ENCODE peak calls at places on chromosomes 4 and X, in five cellular contexts. One of them, this sample, is unnamed.

GRCh38 chrX:123884809-123885408 is 25.1 kb downstream of the XIAP start:
- DNase-seq in esophagus squamous epithelium: no peak
- DNase-seq in endodermal cell: no peak
- DNase-seq in naive thymus-derived CD4-positive, alpha-beta T cell: peak
- DNase-seq in PC-3: peak
- DNase-seq in this sample: no peak

GRCh38 chr4:110163327-110164070 is 34.9 kb downstream of the ELOVL6 start:
- DNase-seq in esophagus squamous epithelium: no peak
- DNase-seq in naive thymus-derived CD4-positive, alpha-beta T cell: no peak
- DNase-seq in endodermal cell: no peak
- DNase-seq in PC-3: peak
- DNase-seq in this sample: no peak

GRCh38 chr4:76430519-76431388 is 4.3 kb upstream of the SHROOM3 start:
- DNase-seq in PC-3: peak
- DNase-seq in naive thymus-derived CD4-positive, alpha-beta T cell: no peak
- DNase-seq in endodermal cell: peak
- DNase-seq in esophagus squamous epithelium: no peak
- DNase-seq in this sample: no peak

GRCh38 chr4:106172846-106173245 is 143.2 kb downstream of the TBCK start:
- DNase-seq in PC-3: no peak
- DNase-seq in naive thymus-derived CD4-positive, alpha-beta T cell: no peak
- DNase-seq in endodermal cell: no peak
- DNase-seq in esophagus squamous epithelium: no peak
- DNase-seq in this sample: no peak

GRCh38 chr4:31657859-31658258 is 937.7 kb downstream of the PCDH7 start:
- DNase-seq in endodermal cell: no peak
- DNase-seq in esophagus squamous epithelium: no peak
- DNase-seq in PC-3: peak
- DNase-seq in naive thymus-derived CD4-positive, alpha-beta T cell: no peak
- DNase-seq in this sample: no peak

GRCh38 chr4:92600638-92601037 is 296.9 kb downstream of the GRID2 start:
- DNase-seq in esophagus squamous epithelium: no peak
- DNase-seq in endodermal cell: peak
- DNase-seq in PC-3: peak
- DNase-seq in naive thymus-derived CD4-positive, alpha-beta T cell: no peak
- DNase-seq in this sample: no peak

GRCh38 chrX:34053931-34054330 is 78.2 kb downstream of the FAM47A start:
- DNase-seq in endodermal cell: peak
- DNase-seq in esophagus squamous epithelium: no peak
- DNase-seq in PC-3: no peak
- DNase-seq in naive thymus-derived CD4-positive, alpha-beta T cell: no peak
- DNase-seq in this sample: no peak

GRCh38 chrX:155967653-155968052 is 29.8 kb upstream of the IL9R start:
- DNase-seq in esophagus squamous epithelium: no peak
- DNase-seq in endodermal cell: no peak
- DNase-seq in naive thymus-derived CD4-positive, alpha-beta T cell: no peak
- DNase-seq in PC-3: no peak
- DNase-seq in this sample: no peak

GRCh38 chrX:117215683-117216082 is 752.9 kb upstream of the CT83 start:
- DNase-seq in PC-3: no peak
- DNase-seq in esophagus squamous epithelium: no peak
- DNase-seq in endodermal cell: no peak
- DNase-seq in naive thymus-derived CD4-positive, alpha-beta T cell: no peak
- DNase-seq in this sample: no peak

GRCh38 chr4:184616633-184617471 is 32.4 kb downstream of the CASP3 start:
- DNase-seq in endodermal cell: no peak
- DNase-seq in esophagus squamous epithelium: no peak
- DNase-seq in PC-3: no peak
- DNase-seq in naive thymus-derived CD4-positive, alpha-beta T cell: no peak
- DNase-seq in this sample: no peak

GRCh38 chr4:20474119-20474518 is 222.4 kb downstream of the SLIT2 start:
- DNase-seq in PC-3: peak
- DNase-seq in esophagus squamous epithelium: no peak
- DNase-seq in endodermal cell: no peak
- DNase-seq in naive thymus-derived CD4-positive, alpha-beta T cell: no peak
- DNase-seq in this sample: no peak

GRCh38 chr4:138680251-138680650 is 335.3 kb upstream of the NOCT start:
- DNase-seq in esophagus squamous epithelium: no peak
- DNase-seq in endodermal cell: no peak
- DNase-seq in naive thymus-derived CD4-positive, alpha-beta T cell: no peak
- DNase-seq in PC-3: peak
- DNase-seq in this sample: no peak

GRCh38 chrX:115449742-115450141 is 111.2 kb upstream of the PLS3 start:
- DNase-seq in endodermal cell: no peak
- DNase-seq in naive thymus-derived CD4-positive, alpha-beta T cell: no peak
- DNase-seq in PC-3: no peak
- DNase-seq in esophagus squamous epithelium: no peak
- DNase-seq in this sample: no peak

GRCh38 chr4:162682651-162683050 is 484.0 kb downstream of the NAF1 start:
- DNase-seq in naive thymus-derived CD4-positive, alpha-beta T cell: no peak
- DNase-seq in esophagus squamous epithelium: no peak
- DNase-seq in endodermal cell: no peak
- DNase-seq in PC-3: no peak
- DNase-seq in this sample: no peak

GRCh38 chr4:68904786-68905185 is 46.8 kb downstream of the UGT2A3 start:
- DNase-seq in PC-3: peak
- DNase-seq in esophagus squamous epithelium: no peak
- DNase-seq in endodermal cell: peak
- DNase-seq in naive thymus-derived CD4-positive, alpha-beta T cell: no peak
- DNase-seq in this sample: no peak

GRCh38 chr4:15891312-15891711 is 47.2 kb downstream of the FGFBP1 start:
- DNase-seq in PC-3: no peak
- DNase-seq in naive thymus-derived CD4-positive, alpha-beta T cell: no peak
- DNase-seq in endodermal cell: no peak
- DNase-seq in esophagus squamous epithelium: no peak
- DNase-seq in this sample: no peak

GRCh38 chr4:13860126-13860525 is 232.6 kb upstream of the BOD1L1 start:
- DNase-seq in endodermal cell: peak
- DNase-seq in esophagus squamous epithelium: no peak
- DNase-seq in PC-3: peak
- DNase-seq in naive thymus-derived CD4-positive, alpha-beta T cell: no peak
- DNase-seq in this sample: no peak

GRCh38 chr4:150986085-150986484 is 29.0 kb downstream of the LRBA start:
- DNase-seq in PC-3: no peak
- DNase-seq in naive thymus-derived CD4-positive, alpha-beta T cell: no peak
- DNase-seq in endodermal cell: no peak
- DNase-seq in esophagus squamous epithelium: no peak
- DNase-seq in this sample: no peak

GRCh38 chr4:94304365-94304971 is 38.2 kb downstream of the HPGDS start:
- DNase-seq in esophagus squamous epithelium: no peak
- DNase-seq in PC-3: peak
- DNase-seq in endodermal cell: no peak
- DNase-seq in naive thymus-derived CD4-positive, alpha-beta T cell: peak
- DNase-seq in this sample: no peak

GRCh38 chrX:132615396-132616131 is 126.7 kb upstream of the MBNL3 start:
- DNase-seq in esophagus squamous epithelium: no peak
- DNase-seq in naive thymus-derived CD4-positive, alpha-beta T cell: peak
- DNase-seq in PC-3: peak
- DNase-seq in endodermal cell: peak
- DNase-seq in this sample: no peak

GRCh38 chr4:76305971-76306881 is at the start of gene STBD1:
- DNase-seq in PC-3: peak
- DNase-seq in endodermal cell: peak
- DNase-seq in naive thymus-derived CD4-positive, alpha-beta T cell: peak
- DNase-seq in esophagus squamous epithelium: no peak
- DNase-seq in this sample: peak

GRCh38 chr4:73682508-73682907 is 57.9 kb upstream of the CXCL8 start:
- DNase-seq in endodermal cell: no peak
- DNase-seq in esophagus squamous epithelium: no peak
- DNase-seq in PC-3: peak
- DNase-seq in naive thymus-derived CD4-positive, alpha-beta T cell: no peak
- DNase-seq in this sample: no peak

GRCh38 chr4:24006269-24006668 is 116.4 kb upstream of the PPARGC1A start:
- DNase-seq in naive thymus-derived CD4-positive, alpha-beta T cell: no peak
- DNase-seq in endodermal cell: no peak
- DNase-seq in PC-3: no peak
- DNase-seq in esophagus squamous epithelium: no peak
- DNase-seq in this sample: no peak

GRCh38 chr4:189124149-189124758 is 816.4 kb upstream of the FRG1 start:
- DNase-seq in endodermal cell: peak
- DNase-seq in naive thymus-derived CD4-positive, alpha-beta T cell: no peak
- DNase-seq in PC-3: peak
- DNase-seq in esophagus squamous epithelium: no peak
- DNase-seq in this sample: no peak

GRCh38 chr4:83361416-83362196 is 27.0 kb upstream of the HPSE start:
- DNase-seq in PC-3: no peak
- DNase-seq in naive thymus-derived CD4-positive, alpha-beta T cell: no peak
- DNase-seq in esophagus squamous epithelium: no peak
- DNase-seq in endodermal cell: peak
- DNase-seq in this sample: no peak

DNA sequence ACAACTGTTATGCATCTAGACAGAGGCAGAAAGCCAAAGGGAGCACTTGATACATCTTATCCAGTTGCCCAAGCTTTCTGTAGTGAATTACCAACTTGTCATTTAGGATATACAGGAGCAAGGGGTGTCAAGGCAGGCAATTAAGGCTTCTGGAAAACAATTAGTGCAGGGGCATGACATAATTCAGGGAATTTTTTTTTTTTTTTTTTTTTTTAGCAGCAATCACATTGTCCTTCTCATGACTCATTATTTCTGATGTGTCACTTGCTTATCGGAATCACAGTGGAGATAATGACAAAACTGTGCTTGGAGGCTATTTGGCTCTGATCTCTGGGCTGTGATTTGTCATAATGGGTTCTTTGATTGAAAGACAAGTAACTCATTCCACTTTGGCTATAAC is 259.5 kb downstream of the ARHGAP24 start:
- DNase-seq in PC-3: peak
- DNase-seq in naive thymus-derived CD4-positive, alpha-beta T cell: no peak
- DNase-seq in endodermal cell: no peak
- DNase-seq in esophagus squamous epithelium: no peak
- DNase-seq in this sample: no peak
- H3K27ac ChIP-seq in PC-3: no peak
- H3K27ac ChIP-seq in naive thymus-derived CD4-positive, alpha-beta T cell: no peak
- H3K27ac ChIP-seq in endodermal cell: no peak
- H3K27ac ChIP-seq in esophagus squamous epithelium: no peak
- H3K27ac ChIP-seq in this sample: no peak

DNA sequence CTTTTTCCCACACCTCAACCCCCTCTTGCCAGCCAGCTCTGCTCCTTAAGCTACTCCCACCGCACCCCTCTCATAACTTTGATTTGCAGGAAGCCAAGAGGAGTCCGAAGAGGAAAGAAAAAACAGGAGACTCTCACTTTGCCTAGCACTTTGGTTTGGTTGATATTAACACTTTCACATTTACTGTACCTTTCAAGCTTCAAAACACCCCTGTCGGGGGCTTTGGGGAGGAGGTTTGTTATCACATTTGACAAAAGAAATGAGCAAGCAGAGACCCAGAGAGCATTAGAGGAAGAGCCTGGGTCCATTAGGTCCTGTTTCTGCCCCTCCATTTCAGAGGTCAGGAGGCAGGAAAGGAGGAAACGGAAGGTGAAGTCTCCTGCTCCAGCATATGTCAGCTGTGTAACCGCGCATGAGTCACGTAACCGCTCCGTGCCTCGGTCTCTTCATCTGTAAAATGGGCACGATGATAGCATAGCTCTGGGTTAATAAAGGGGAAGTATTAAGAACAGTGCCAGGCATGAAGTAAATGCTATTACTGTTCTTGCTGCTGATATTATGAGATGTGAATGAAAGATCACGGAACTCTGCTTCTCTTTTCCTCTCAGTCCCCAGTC is 201.9 kb upstream of the BCOR start:
- DNase-seq in esophagus squamous epithelium: no peak
- DNase-seq in PC-3: no peak
- DNase-seq in naive thymus-derived CD4-positive, alpha-beta T cell: no peak
- DNase-seq in endodermal cell: no peak
- DNase-seq in this sample: no peak
- H3K27ac ChIP-seq in esophagus squamous epithelium: no peak
- H3K27ac ChIP-seq in PC-3: no peak
- H3K27ac ChIP-seq in naive thymus-derived CD4-positive, alpha-beta T cell: no peak
- H3K27ac ChIP-seq in endodermal cell: no peak
- H3K27ac ChIP-seq in this sample: no peak

GRCh38 chrX:149908308-149908707 is 21.1 kb upstream of the HSFX4 start:
- DNase-seq in naive thymus-derived CD4-positive, alpha-beta T cell: no peak
- DNase-seq in endodermal cell: no peak
- DNase-seq in PC-3: no peak
- DNase-seq in esophagus squamous epithelium: no peak
- DNase-seq in this sample: no peak

GRCh38 chrX:149908727-149909126 is 20.6 kb upstream of the HSFX4 start:
- DNase-seq in esophagus squamous epithelium: no peak
- DNase-seq in endodermal cell: no peak
- DNase-seq in naive thymus-derived CD4-positive, alpha-beta T cell: no peak
- DNase-seq in PC-3: no peak
- DNase-seq in this sample: no peak

GRCh38 chrX:149898554-149898953 is 17.6 kb downstream of the MAGEA8 start:
- DNase-seq in PC-3: no peak
- DNase-seq in esophagus squamous epithelium: no peak
- DNase-seq in endodermal cell: no peak
- DNase-seq in naive thymus-derived CD4-positive, alpha-beta T cell: no peak
- DNase-seq in this sample: no peak

GRCh38 chrX:149909324-149910177 is 19.8 kb upstream of the HSFX4 start:
- DNase-seq in PC-3: no peak
- DNase-seq in esophagus squamous epithelium: no peak
- DNase-seq in endodermal cell: no peak
- DNase-seq in naive thymus-derived CD4-positive, alpha-beta T cell: peak
- DNase-seq in this sample: no peak

GRCh38 chrX:149903889-149904748 is 23.1 kb downstream of the MAGEA8 start:
- DNase-seq in endodermal cell: no peak
- DNase-seq in PC-3: no peak
- DNase-seq in esophagus squamous epithelium: no peak
- DNase-seq in naive thymus-derived CD4-positive, alpha-beta T cell: no peak
- DNase-seq in this sample: no peak
- H3K27ac ChIP-seq in endodermal cell: no peak
- H3K27ac ChIP-seq in PC-3: no peak
- H3K27ac ChIP-seq in esophagus squamous epithelium: no peak
- H3K27ac ChIP-seq in naive thymus-derived CD4-positive, alpha-beta T cell: no peak
- H3K27ac ChIP-seq in this sample: no peak

GRCh38 chr4:37467223-37467622 is 219.0 kb downstream of the RELL1 start:
- DNase-seq in endodermal cell: no peak
- DNase-seq in esophagus squamous epithelium: no peak
- DNase-seq in PC-3: no peak
- DNase-seq in naive thymus-derived CD4-positive, alpha-beta T cell: no peak
- DNase-seq in this sample: no peak
- H3K27ac ChIP-seq in endodermal cell: no peak
- H3K27ac ChIP-seq in esophagus squamous epithelium: no peak
- H3K27ac ChIP-seq in PC-3: no peak
- H3K27ac ChIP-seq in naive thymus-derived CD4-positive, alpha-beta T cell: no peak
- H3K27ac ChIP-seq in this sample: no peak

GRCh38 chr4:177769155-177769554 is 326.9 kb upstream of the AGA start:
- DNase-seq in endodermal cell: no peak
- DNase-seq in naive thymus-derived CD4-positive, alpha-beta T cell: no peak
- DNase-seq in esophagus squamous epithelium: no peak
- DNase-seq in PC-3: no peak
- DNase-seq in this sample: no peak
- H3K27ac ChIP-seq in endodermal cell: no peak
- H3K27ac ChIP-seq in naive thymus-derived CD4-positive, alpha-beta T cell: no peak
- H3K27ac ChIP-seq in esophagus squamous epithelium: no peak
- H3K27ac ChIP-seq in PC-3: no peak
- H3K27ac ChIP-seq in this sample: no peak

GRCh38 chr4:168832746-168833575 is 177.1 kb downstream of the CBR4 start:
- DNase-seq in esophagus squamous epithelium: no peak
- DNase-seq in endodermal cell: peak
- DNase-seq in naive thymus-derived CD4-positive, alpha-beta T cell: no peak
- DNase-seq in PC-3: no peak
- DNase-seq in this sample: no peak
- H3K27ac ChIP-seq in esophagus squamous epithelium: peak
- H3K27ac ChIP-seq in endodermal cell: peak
- H3K27ac ChIP-seq in naive thymus-derived CD4-positive, alpha-beta T cell: no peak
- H3K27ac ChIP-seq in PC-3: no peak
- H3K27ac ChIP-seq in this sample: peak

This sample was measured in RWPE2.